ENCODE peak calls at places on chromosomes 6 and 20, in five cellular contexts. G, D, H, Z and F are unnamed samples.
A peak's percentile ranks its signal among the peaks of the same experiment; 100 is the strongest.

GRCh38 chr20:59010995-59011873 is 4.2 kb upstream of the CTSZ start:
- DNase-seq in G (no peak), D (peak; percentile 44), H (peak; percentile 71), Z (no peak), F (no peak)

GRCh38 chr6:3835055-3835731 is 14.0 kb upstream of the FAM50B start:
- DNase-seq in G (no peak), D (peak; percentile 36), H (no peak), Z (peak; percentile 46), F (no peak)

GRCh38 chr6:133590814-133591213 is 298.1 kb upstream of the TCF21 start:
- DNase-seq in G (no peak), D (no peak), H (peak; percentile 41), Z (peak; percentile 76), F (no peak)

GRCh38 chr6:30357678-30358339 is 12.9 kb downstream of the RPP21 start:
- DNase-seq in G (no peak), D (peak; percentile 27), H (peak; percentile 74), Z (peak; percentile 65), F (no peak)

GRCh38 chr20:48482790-48483189 is 345.0 kb downstream of the PREX1 start:
- DNase-seq in G (no peak), D (no peak), H (no peak), Z (no peak), F (no peak)

GRCh38 chr20:59150821-59151251 is 12.8 kb upstream of the ZNF831 start:
- DNase-seq in G (no peak), D (no peak), H (no peak), Z (no peak), F (no peak)

GRCh38 chr6:147438758-147439528 is 69.5 kb upstream of the SAMD5 start:
- DNase-seq in G (no peak), D (no peak), H (no peak), Z (no peak), F (no peak)

GRCh38 chr20:1934162-1934561 is 39.0 kb downstream of the SIRPA start:
- DNase-seq in G (no peak), D (no peak), H (peak; percentile 90), Z (no peak), F (no peak)

GRCh38 chr20:20561172-20561571 is 151.3 kb downstream of the RALGAPA2 start:
- DNase-seq in G (no peak), D (no peak), H (no peak), Z (no peak), F (no peak)

GRCh38 chr6:42313941-42314570 is 96.4 kb upstream of the MRPS10 start:
- DNase-seq in G (no peak), D (peak; percentile 39), H (peak; percentile 86), Z (no peak), F (no peak)

GRCh38 chr20:33490023-33490933 is at the start of gene CBFA2T2:
- DNase-seq in G (no peak), D (peak; percentile 81), H (peak; percentile 55), Z (peak; percentile 66), F (no peak)

GRCh38 chr6:77463881-77464867 is 883 bp upstream of the HTR1B start:
- DNase-seq in G (no peak), D (no peak), H (no peak), Z (peak; percentile 2), F (no peak)

GRCh38 chr6:168032383-168032760 is 34.9 kb downstream of the KIF25 start:
- DNase-seq in G (peak; percentile 23), D (no peak), H (peak; percentile 86), Z (no peak), F (no peak)

GRCh38 chr20:58690851-58691250 is 1.7 kb upstream of the NPEPL1 start:
- DNase-seq in G (no peak), D (peak; percentile 21), H (peak; percentile 22), Z (no peak), F (no peak)

GRCh38 chr6:13012977-13013680 is 296.6 kb downstream of the PHACTR1 start:
- DNase-seq in G (no peak), D (peak; percentile 70), H (no peak), Z (no peak), F (no peak)
- TF ChIP-seq POLR2A in G (no peak), D (no peak), H (no peak), Z (no peak), F (no peak)

GRCh38 chr20:8019178-8019997 is at the start of gene TMX4:
- DNase-seq in G (peak; percentile 100), D (peak; percentile 99), H (peak; percentile 94), Z (peak; percentile 96), F (peak; percentile 80)
- TF ChIP-seq CTCF in G (peak; percentile 84), D (peak; percentile 11), H (peak; percentile 28), Z (peak; percentile 63), F (peak; percentile 80)

GRCh38 chr6:154509421-154510143 is 903 bp downstream of the CNKSR3 start:
- DNase-seq in G (peak; percentile 70), D (peak; percentile 53), H (no peak), Z (no peak), F (no peak)
- H3K4me1 ChIP-seq in G (peaks cover 52% of the 10 kb centered on the region), D (peaks cover 22% of the 10 kb centered on the region), H (peaks cover 5% of the 10 kb centered on the region), Z (peaks cover 17% of the 10 kb centered on the region), F (peaks cover 20% of the 10 kb centered on the region)

GRCh38 chr6:157530724-157531168 is 149.8 kb downstream of the ZDHHC14 start:
- DNase-seq in G (no peak), D (no peak), H (no peak), Z (no peak), F (no peak)
- TF ChIP-seq POLR2A in G (no peak), D (no peak), H (no peak), Z (no peak), F (no peak)